ENCODE peak calls at places on chromosomes 1 and 21, in seven cellular contexts. C is colonic mucosa; P is stimulated activated CD4-positive, alpha-beta T cell treated with anti-CD3 and anti-CD28 coated beads, Interleukin-1b, Interleukin-23, amount 100 ng/mL, for 24 hours; H is cardiac fibroblast; N is activated CD4-positive, alpha-beta T cell treated with anti-CD3 and anti-CD28 coated beads, Interleukin-2, amount 50 U/mL, for 48 hours; K is tibial nerve; T is HT-29. J is an unnamed sample.

GRCh38 chr1:42157667-42158066 is 4.5 kb downstream of the GUCA2B start:
- DNase-seq in C (no peak), H (no peak), N (no peak), K (no peak), T (peak), P (no peak), J (no peak)

GRCh38 chr1:145901312-145902021 is 8.4 kb downstream of the ITGA10 start:
- DNase-seq in N (no peak), C (no peak), T (no peak), P (no peak), K (no peak), H (no peak), J (no peak)

GRCh38 chr1:27643626-27644368 is 8.8 kb upstream of the FGR start:
- DNase-seq in T (peak), P (peak), H (peak), N (peak), K (peak), C (peak), J (no peak)

GRCh38 chr1:204359474-204360255 is at the start of gene PLEKHA6:
- DNase-seq in K (no peak), C (no peak), T (no peak), H (peak), P (no peak), N (no peak), J (no peak)

GRCh38 chr1:151867785-151868403 is 14.4 kb upstream of the THEM5 start:
- DNase-seq in K (no peak), P (no peak), H (peak), T (no peak), N (no peak), C (no peak), J (no peak)

GRCh38 chr1:197619008-197619640 is 156.2 kb downstream of the DENND1B start:
- DNase-seq in C (no peak), H (peak), K (no peak), T (peak), N (no peak), P (no peak), J (no peak)

GRCh38 chr1:43367904-43368645 is at the start of gene ELOVL1:
- DNase-seq in T (peak), N (peak), H (peak), C (peak), K (peak), P (peak), J (peak)

GRCh38 chr1:26579662-26580061 is 50.1 kb downstream of the RPS6KA1 start:
- DNase-seq in P (no peak), C (no peak), K (no peak), H (peak), N (peak), T (no peak), J (no peak)

GRCh38 chr1:198959032-198959431 is 320.2 kb downstream of the PTPRC start:
- DNase-seq in T (no peak), P (no peak), H (no peak), N (no peak), C (no peak), K (no peak), J (no peak)

GRCh38 chr21:25362375-25363267 is 244.7 kb downstream of the MRPL39 start:
- DNase-seq in N (no peak), P (no peak), C (no peak), T (no peak), K (no peak), H (no peak), J (no peak)

J was measured in GOT3.